ENCODE peak calls at places on chromosome 2, in six cellular contexts. One of them, this sample, is unnamed.

GRCh38 chr2:212520340-212520739 is 18.3 kb downstream of the ERBB4 start:
- DNase-seq in breast epithelium: no peak
- DNase-seq in CD8-positive, alpha-beta T cell: no peak
- DNase-seq in Peyer's patch: no peak
- DNase-seq in prostate gland: no peak
- DNase-seq in heart left ventricle: no peak
- DNase-seq in this sample: no peak

GRCh38 chr2:74188018-74188601 is 9.4 kb upstream of the MOB1A start:
- DNase-seq in heart left ventricle: no peak
- DNase-seq in prostate gland: peak; percentile 86
- DNase-seq in breast epithelium: no peak
- DNase-seq in Peyer's patch: no peak
- DNase-seq in CD8-positive, alpha-beta T cell: no peak
- DNase-seq in this sample: no peak

GRCh38 chr2:98511981-98512380 is 67.3 kb downstream of the INPP4A start:
- DNase-seq in breast epithelium: no peak
- DNase-seq in CD8-positive, alpha-beta T cell: no peak
- DNase-seq in Peyer's patch: no peak
- DNase-seq in prostate gland: no peak
- DNase-seq in heart left ventricle: no peak
- DNase-seq in this sample: no peak

GRCh38 chr2:54336136-54336976 is 80.3 kb upstream of the TSPYL6 start:
- DNase-seq in heart left ventricle: no peak
- DNase-seq in Peyer's patch: no peak
- DNase-seq in prostate gland: no peak
- DNase-seq in CD8-positive, alpha-beta T cell: no peak
- DNase-seq in breast epithelium: no peak
- DNase-seq in this sample: no peak

GRCh38 chr2:208096080-208096479 is 28.2 kb downstream of the CRYGD start:
- DNase-seq in breast epithelium: no peak
- DNase-seq in CD8-positive, alpha-beta T cell: no peak
- DNase-seq in Peyer's patch: no peak
- DNase-seq in heart left ventricle: no peak
- DNase-seq in prostate gland: no peak
- DNase-seq in this sample: no peak

GRCh38 chr2:154470386-154470785 is 228.1 kb upstream of the KCNJ3 start:
- DNase-seq in CD8-positive, alpha-beta T cell: no peak
- DNase-seq in heart left ventricle: no peak
- DNase-seq in breast epithelium: no peak
- DNase-seq in prostate gland: no peak
- DNase-seq in Peyer's patch: no peak
- DNase-seq in this sample: no peak

GRCh38 chr2:238954841-238955521 is 107.1 kb downstream of the TWIST2 start:
- DNase-seq in Peyer's patch: no peak
- DNase-seq in CD8-positive, alpha-beta T cell: no peak
- DNase-seq in breast epithelium: no peak
- DNase-seq in heart left ventricle: no peak
- DNase-seq in prostate gland: peak; percentile 1
- DNase-seq in this sample: no peak

GRCh38 chr2:47457268-47457667 is 54.3 kb downstream of the MSH2 start:
- DNase-seq in heart left ventricle: no peak
- DNase-seq in CD8-positive, alpha-beta T cell: no peak
- DNase-seq in breast epithelium: no peak
- DNase-seq in Peyer's patch: no peak
- DNase-seq in prostate gland: no peak
- DNase-seq in this sample: no peak

GRCh38 chr2:36481709-36482108 is 116.3 kb downstream of the FEZ2 start:
- DNase-seq in Peyer's patch: no peak
- DNase-seq in prostate gland: no peak
- DNase-seq in heart left ventricle: no peak
- DNase-seq in breast epithelium: no peak
- DNase-seq in CD8-positive, alpha-beta T cell: no peak
- DNase-seq in this sample: no peak

GRCh38 chr2:213129311-213129710 is 22.1 kb downstream of the IKZF2 start:
- DNase-seq in prostate gland: no peak
- DNase-seq in breast epithelium: no peak
- DNase-seq in heart left ventricle: no peak
- DNase-seq in CD8-positive, alpha-beta T cell: no peak
- DNase-seq in Peyer's patch: no peak
- DNase-seq in this sample: no peak

GRCh38 chr2:149858214-149858613 is 270.6 kb upstream of the MMADHC start:
- DNase-seq in heart left ventricle: no peak
- DNase-seq in CD8-positive, alpha-beta T cell: no peak
- DNase-seq in prostate gland: no peak
- DNase-seq in Peyer's patch: no peak
- DNase-seq in breast epithelium: no peak
- DNase-seq in this sample: no peak

GRCh38 chr2:96928277-96928781 is 58.1 kb downstream of the FAM178B start:
- DNase-seq in Peyer's patch: peak; percentile 42
- DNase-seq in heart left ventricle: no peak
- DNase-seq in breast epithelium: no peak
- DNase-seq in prostate gland: peak; percentile 35
- DNase-seq in CD8-positive, alpha-beta T cell: no peak
- DNase-seq in this sample: no peak

GRCh38 chr2:30334738-30335426 is 103.5 kb downstream of the LBH start:
- DNase-seq in heart left ventricle: no peak
- DNase-seq in prostate gland: no peak
- DNase-seq in CD8-positive, alpha-beta T cell: no peak
- DNase-seq in Peyer's patch: no peak
- DNase-seq in breast epithelium: no peak
- DNase-seq in this sample: no peak

GRCh38 chr2:26054598-26055348 is 20.9 kb downstream of the RAB10 start:
- DNase-seq in CD8-positive, alpha-beta T cell: no peak
- DNase-seq in Peyer's patch: no peak
- DNase-seq in heart left ventricle: no peak
- DNase-seq in breast epithelium: no peak
- DNase-seq in prostate gland: no peak
- DNase-seq in this sample: no peak

GRCh38 chr2:239756392-239757153 is 268.6 kb downstream of the NDUFA10 start:
- DNase-seq in prostate gland: no peak
- DNase-seq in heart left ventricle: no peak
- DNase-seq in Peyer's patch: no peak
- DNase-seq in CD8-positive, alpha-beta T cell: no peak
- DNase-seq in breast epithelium: no peak
- DNase-seq in this sample: no peak

GRCh38 chr2:217402622-217403383 is 542.9 kb upstream of the TNP1 start:
- DNase-seq in prostate gland: peak; percentile 68
- DNase-seq in CD8-positive, alpha-beta T cell: no peak
- DNase-seq in breast epithelium: no peak
- DNase-seq in heart left ventricle: no peak
- DNase-seq in Peyer's patch: no peak
- DNase-seq in this sample: no peak

GRCh38 chr2:154832711-154833110 is 134.2 kb downstream of the KCNJ3 start:
- DNase-seq in prostate gland: no peak
- DNase-seq in heart left ventricle: no peak
- DNase-seq in Peyer's patch: no peak
- DNase-seq in CD8-positive, alpha-beta T cell: no peak
- DNase-seq in breast epithelium: no peak
- DNase-seq in this sample: no peak

GRCh38 chr2:227848146-227848545 is 23.3 kb upstream of the DAW1 start:
- DNase-seq in CD8-positive, alpha-beta T cell: no peak
- DNase-seq in Peyer's patch: no peak
- DNase-seq in prostate gland: no peak
- DNase-seq in heart left ventricle: no peak
- DNase-seq in breast epithelium: no peak
- DNase-seq in this sample: no peak

GRCh38 chr2:75277111-75277510 is 77.8 kb upstream of the TACR1 start:
- DNase-seq in breast epithelium: no peak
- DNase-seq in Peyer's patch: no peak
- DNase-seq in prostate gland: no peak
- DNase-seq in heart left ventricle: no peak
- DNase-seq in CD8-positive, alpha-beta T cell: no peak
- DNase-seq in this sample: no peak

GRCh38 chr2:68918497-68918896 is 34.2 kb downstream of the GKN2 start:
- DNase-seq in Peyer's patch: no peak
- DNase-seq in prostate gland: no peak
- DNase-seq in CD8-positive, alpha-beta T cell: no peak
- DNase-seq in heart left ventricle: no peak
- DNase-seq in breast epithelium: no peak
- DNase-seq in this sample: no peak

GRCh38 chr2:36287363-36288275 is 68.0 kb upstream of the CRIM1 start:
- DNase-seq in prostate gland: no peak
- DNase-seq in heart left ventricle: no peak
- DNase-seq in CD8-positive, alpha-beta T cell: no peak
- DNase-seq in breast epithelium: no peak
- DNase-seq in Peyer's patch: no peak
- DNase-seq in this sample: no peak

GRCh38 chr2:159600752-159601151 is 15.6 kb downstream of the BAZ2B start:
- DNase-seq in heart left ventricle: no peak
- DNase-seq in prostate gland: no peak
- DNase-seq in CD8-positive, alpha-beta T cell: no peak
- DNase-seq in breast epithelium: no peak
- DNase-seq in Peyer's patch: no peak
- DNase-seq in this sample: no peak

GRCh38 chr2:218975060-218975777 is 9.8 kb downstream of the FEV start:
- DNase-seq in CD8-positive, alpha-beta T cell: no peak
- DNase-seq in prostate gland: no peak
- DNase-seq in breast epithelium: no peak
- DNase-seq in heart left ventricle: no peak
- DNase-seq in Peyer's patch: no peak
- DNase-seq in this sample: no peak

GRCh38 chr2:158006961-158007664 is 94.6 kb upstream of the UPP2 start:
- DNase-seq in CD8-positive, alpha-beta T cell: no peak
- DNase-seq in heart left ventricle: no peak
- DNase-seq in Peyer's patch: no peak
- DNase-seq in breast epithelium: no peak
- DNase-seq in prostate gland: no peak
- DNase-seq in this sample: no peak

GRCh38 chr2:12817870-12818269 is 101.1 kb downstream of the TRIB2 start:
- DNase-seq in breast epithelium: no peak
- DNase-seq in heart left ventricle: no peak
- DNase-seq in CD8-positive, alpha-beta T cell: no peak
- DNase-seq in prostate gland: no peak
- DNase-seq in Peyer's patch: no peak
- DNase-seq in this sample: no peak

GRCh38 chr2:114022360-114023085 is 132.6 kb downstream of the ACTR3 start:
- DNase-seq in Peyer's patch: no peak
- DNase-seq in CD8-positive, alpha-beta T cell: no peak
- DNase-seq in heart left ventricle: no peak
- DNase-seq in prostate gland: no peak
- DNase-seq in breast epithelium: no peak
- DNase-seq in this sample: no peak

GRCh38 chr2:170292415-170292814 is 114.5 kb downstream of the MYO3B start:
- DNase-seq in CD8-positive, alpha-beta T cell: no peak
- DNase-seq in heart left ventricle: no peak
- DNase-seq in Peyer's patch: no peak
- DNase-seq in breast epithelium: no peak
- DNase-seq in prostate gland: no peak
- DNase-seq in this sample: no peak
- TF ChIP-seq CTCF in CD8-positive, alpha-beta T cell: no peak
- TF ChIP-seq CTCF in heart left ventricle: no peak
- TF ChIP-seq CTCF in Peyer's patch: no peak
- TF ChIP-seq CTCF in breast epithelium: no peak
- TF ChIP-seq CTCF in prostate gland: no peak
- TF ChIP-seq CTCF in this sample: no peak

DNA sequence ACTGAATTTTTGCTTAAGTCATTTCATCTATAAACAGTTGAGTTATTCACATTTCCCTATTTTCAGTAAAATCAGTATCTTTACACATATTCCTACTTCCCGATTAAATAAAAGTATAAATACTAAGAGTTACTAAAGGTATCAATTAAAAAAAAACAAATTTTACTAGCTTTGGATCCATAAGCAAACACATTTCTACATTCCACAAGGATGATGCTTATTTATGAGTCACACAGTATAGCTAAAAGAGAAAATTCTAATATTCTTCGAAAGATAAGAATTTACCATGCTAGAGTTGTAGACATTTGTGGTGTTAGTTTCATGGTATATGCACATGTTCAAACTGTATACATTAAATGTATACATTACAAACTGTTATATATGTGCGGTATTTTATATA is 23.7 kb downstream of the PGAP1 start:
- DNase-seq in Peyer's patch: no peak
- DNase-seq in CD8-positive, alpha-beta T cell: no peak
- DNase-seq in prostate gland: no peak
- DNase-seq in breast epithelium: no peak
- DNase-seq in heart left ventricle: no peak
- DNase-seq in this sample: no peak
- TF ChIP-seq CTCF in Peyer's patch: no peak
- TF ChIP-seq CTCF in CD8-positive, alpha-beta T cell: no peak
- TF ChIP-seq CTCF in prostate gland: no peak
- TF ChIP-seq CTCF in breast epithelium: no peak
- TF ChIP-seq CTCF in heart left ventricle: no peak
- TF ChIP-seq CTCF in this sample: no peak

GRCh38 chr2:63841254-63842022 is at the start of gene UGP2:
- DNase-seq in breast epithelium: peak; percentile 81
- DNase-seq in prostate gland: peak; percentile 91
- DNase-seq in heart left ventricle: peak; percentile 91
- DNase-seq in Peyer's patch: peak; percentile 91
- DNase-seq in CD8-positive, alpha-beta T cell: peak; percentile 71
- DNase-seq in this sample: peak; percentile 85
- TF ChIP-seq CTCF in breast epithelium: no peak
- TF ChIP-seq CTCF in prostate gland: no peak
- TF ChIP-seq CTCF in heart left ventricle: peak; percentile 10
- TF ChIP-seq CTCF in Peyer's patch: no peak
- TF ChIP-seq CTCF in CD8-positive, alpha-beta T cell: peak; percentile 24
- TF ChIP-seq CTCF in this sample: no peak

GRCh38 chr2:33770023-33770422 is 170.9 kb upstream of the FAM98A start:
- DNase-seq in heart left ventricle: no peak
- DNase-seq in prostate gland: no peak
- DNase-seq in breast epithelium: no peak
- DNase-seq in CD8-positive, alpha-beta T cell: no peak
- DNase-seq in Peyer's patch: no peak
- DNase-seq in this sample: no peak
- TF ChIP-seq CTCF in heart left ventricle: no peak
- TF ChIP-seq CTCF in prostate gland: no peak
- TF ChIP-seq CTCF in breast epithelium: no peak
- TF ChIP-seq CTCF in CD8-positive, alpha-beta T cell: no peak
- TF ChIP-seq CTCF in Peyer's patch: no peak
- TF ChIP-seq CTCF in this sample: no peak

DNA sequence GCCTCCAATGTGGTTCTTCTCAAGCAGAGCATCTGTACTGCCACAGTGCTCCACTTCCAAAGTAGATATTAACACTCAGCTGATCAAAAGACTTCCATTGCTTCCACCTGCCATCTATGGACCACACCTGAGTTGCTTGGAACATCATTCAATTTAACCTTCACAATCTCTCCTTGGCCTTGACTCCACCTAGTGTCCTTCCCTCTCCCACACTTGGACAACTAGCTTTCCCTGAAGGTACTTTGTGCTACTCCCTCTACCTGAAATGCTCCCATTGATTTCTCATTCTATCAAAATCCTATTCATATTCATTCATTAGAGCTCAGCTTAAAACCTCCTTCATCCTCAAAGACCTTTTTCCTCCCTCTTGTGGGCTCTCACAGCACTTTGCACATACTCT is 48.7 kb downstream of the SOWAHC start:
- DNase-seq in Peyer's patch: no peak
- DNase-seq in heart left ventricle: no peak
- DNase-seq in breast epithelium: no peak
- DNase-seq in CD8-positive, alpha-beta T cell: no peak
- DNase-seq in prostate gland: no peak
- DNase-seq in this sample: no peak
- TF ChIP-seq CTCF in Peyer's patch: no peak
- TF ChIP-seq CTCF in heart left ventricle: no peak
- TF ChIP-seq CTCF in breast epithelium: peak; percentile 19
- TF ChIP-seq CTCF in CD8-positive, alpha-beta T cell: no peak
- TF ChIP-seq CTCF in prostate gland: no peak
- TF ChIP-seq CTCF in this sample: no peak

GRCh38 chr2:59449264-59449663 is 1104.2 kb downstream of the BCL11A start:
- DNase-seq in Peyer's patch: no peak
- DNase-seq in heart left ventricle: no peak
- DNase-seq in CD8-positive, alpha-beta T cell: no peak
- DNase-seq in prostate gland: peak; percentile 32
- DNase-seq in breast epithelium: no peak
- DNase-seq in this sample: no peak
- TF ChIP-seq CTCF in Peyer's patch: no peak
- TF ChIP-seq CTCF in heart left ventricle: no peak
- TF ChIP-seq CTCF in CD8-positive, alpha-beta T cell: no peak
- TF ChIP-seq CTCF in prostate gland: no peak
- TF ChIP-seq CTCF in breast epithelium: no peak
- TF ChIP-seq CTCF in this sample: no peak

GRCh38 chr2:214587442-214587841 is 176.6 kb downstream of the VWC2L start:
- DNase-seq in prostate gland: no peak
- DNase-seq in breast epithelium: no peak
- DNase-seq in Peyer's patch: no peak
- DNase-seq in heart left ventricle: no peak
- DNase-seq in CD8-positive, alpha-beta T cell: no peak
- DNase-seq in this sample: no peak
- TF ChIP-seq CTCF in prostate gland: no peak
- TF ChIP-seq CTCF in breast epithelium: no peak
- TF ChIP-seq CTCF in Peyer's patch: no peak
- TF ChIP-seq CTCF in heart left ventricle: no peak
- TF ChIP-seq CTCF in CD8-positive, alpha-beta T cell: no peak
- TF ChIP-seq CTCF in this sample: no peak